ENCODE peak calls at places on chromosomes 1 and 21, in ten cellular contexts. One of them, this sample, is unnamed.

GRCh38 chr21:26388731-26389231 is 184.3 kb downstream of the CYYR1 start:
- DNase-seq in OCI-LY7: no peak
- DNase-seq in brain microvascular endothelial cell: peak; percentile 45
- DNase-seq in breast epithelium: peak; percentile 37
- DNase-seq in foreskin fibroblast: peak; percentile 69
- DNase-seq in dorsolateral prefrontal cortex: no peak
- DNase-seq in GM23338: no peak
- DNase-seq in thoracic aorta: no peak
- DNase-seq in AG09309: no peak
- DNase-seq in mucosa of descending colon: no peak
- DNase-seq in this sample: no peak

GRCh38 chr1:203006948-203007871 is at the start of gene TMEM183A:
- DNase-seq in OCI-LY7: peak; percentile 99
- DNase-seq in brain microvascular endothelial cell: peak; percentile 97
- DNase-seq in breast epithelium: peak; percentile 96
- DNase-seq in foreskin fibroblast: peak; percentile 97
- DNase-seq in dorsolateral prefrontal cortex: peak; percentile 96
- DNase-seq in GM23338: peak; percentile 99
- DNase-seq in thoracic aorta: peak; percentile 92
- DNase-seq in AG09309: peak; percentile 78
- DNase-seq in mucosa of descending colon: peak; percentile 96
- DNase-seq in this sample: peak; percentile 98

GRCh38 chr1:218658899-218659298 is 313.8 kb downstream of the TGFB2 start:
- DNase-seq in OCI-LY7: no peak
- DNase-seq in brain microvascular endothelial cell: peak; percentile 89
- DNase-seq in breast epithelium: no peak
- DNase-seq in foreskin fibroblast: peak; percentile 51
- DNase-seq in dorsolateral prefrontal cortex: no peak
- DNase-seq in GM23338: no peak
- DNase-seq in thoracic aorta: no peak
- DNase-seq in AG09309: no peak
- DNase-seq in mucosa of descending colon: no peak
- DNase-seq in this sample: no peak

GRCh38 chr21:41487082-41487481 is 20.9 kb downstream of the TMPRSS2 start:
- DNase-seq in OCI-LY7: no peak
- DNase-seq in brain microvascular endothelial cell: no peak
- DNase-seq in breast epithelium: no peak
- DNase-seq in foreskin fibroblast: no peak
- DNase-seq in dorsolateral prefrontal cortex: no peak
- DNase-seq in GM23338: no peak
- DNase-seq in thoracic aorta: no peak
- DNase-seq in AG09309: no peak
- DNase-seq in mucosa of descending colon: no peak
- DNase-seq in this sample: no peak

GRCh38 chr1:93673159-93673657 is 8.4 kb downstream of the BCAR3 start:
- DNase-seq in OCI-LY7: no peak
- DNase-seq in brain microvascular endothelial cell: no peak
- DNase-seq in breast epithelium: no peak
- DNase-seq in foreskin fibroblast: peak; percentile 48
- DNase-seq in dorsolateral prefrontal cortex: no peak
- DNase-seq in GM23338: no peak
- DNase-seq in thoracic aorta: no peak
- DNase-seq in AG09309: no peak
- DNase-seq in mucosa of descending colon: no peak
- DNase-seq in this sample: no peak

GRCh38 chr1:91781371-91781825 is 104.6 kb downstream of the TGFBR3 start:
- DNase-seq in OCI-LY7: no peak
- DNase-seq in brain microvascular endothelial cell: peak; percentile 73
- DNase-seq in breast epithelium: no peak
- DNase-seq in foreskin fibroblast: peak; percentile 91
- DNase-seq in dorsolateral prefrontal cortex: no peak
- DNase-seq in GM23338: no peak
- DNase-seq in thoracic aorta: no peak
- DNase-seq in AG09309: peak; percentile 74
- DNase-seq in mucosa of descending colon: no peak
- DNase-seq in this sample: no peak

GRCh38 chr1:3092530-3092929 is 23.5 kb downstream of the PRDM16 start:
- DNase-seq in OCI-LY7: no peak
- DNase-seq in brain microvascular endothelial cell: no peak
- DNase-seq in breast epithelium: no peak
- DNase-seq in foreskin fibroblast: no peak
- DNase-seq in dorsolateral prefrontal cortex: no peak
- DNase-seq in GM23338: no peak
- DNase-seq in thoracic aorta: no peak
- DNase-seq in AG09309: no peak
- DNase-seq in mucosa of descending colon: no peak
- DNase-seq in this sample: no peak

GRCh38 chr1:18190598-18190997 is 83.0 kb downstream of the IGSF21 start:
- DNase-seq in OCI-LY7: no peak
- DNase-seq in brain microvascular endothelial cell: no peak
- DNase-seq in breast epithelium: no peak
- DNase-seq in foreskin fibroblast: no peak
- DNase-seq in dorsolateral prefrontal cortex: no peak
- DNase-seq in GM23338: no peak
- DNase-seq in thoracic aorta: no peak
- DNase-seq in AG09309: no peak
- DNase-seq in mucosa of descending colon: no peak
- DNase-seq in this sample: no peak

GRCh38 chr1:184485731-184486723 is 99.2 kb downstream of the C1orf21 start:
- DNase-seq in OCI-LY7: no peak
- DNase-seq in brain microvascular endothelial cell: no peak
- DNase-seq in breast epithelium: no peak
- DNase-seq in foreskin fibroblast: no peak
- DNase-seq in dorsolateral prefrontal cortex: no peak
- DNase-seq in GM23338: no peak
- DNase-seq in thoracic aorta: no peak
- DNase-seq in AG09309: no peak
- DNase-seq in mucosa of descending colon: no peak
- DNase-seq in this sample: no peak

GRCh38 chr1:174726167-174726879 is 273.4 kb upstream of the CACYBP start:
- DNase-seq in OCI-LY7: peak; percentile 60
- DNase-seq in brain microvascular endothelial cell: no peak
- DNase-seq in breast epithelium: no peak
- DNase-seq in foreskin fibroblast: no peak
- DNase-seq in dorsolateral prefrontal cortex: no peak
- DNase-seq in GM23338: peak; percentile 61
- DNase-seq in thoracic aorta: no peak
- DNase-seq in AG09309: no peak
- DNase-seq in mucosa of descending colon: no peak
- DNase-seq in this sample: no peak

GRCh38 chr21:44013380-44014088 is 1.4 kb downstream of the TRAPPC10 start:
- DNase-seq in OCI-LY7: peak; percentile 56
- DNase-seq in brain microvascular endothelial cell: no peak
- DNase-seq in breast epithelium: no peak
- DNase-seq in foreskin fibroblast: no peak
- DNase-seq in dorsolateral prefrontal cortex: no peak
- DNase-seq in GM23338: peak; percentile 34
- DNase-seq in thoracic aorta: no peak
- DNase-seq in AG09309: no peak
- DNase-seq in mucosa of descending colon: no peak
- DNase-seq in this sample: peak; percentile 46

GRCh38 chr1:114431026-114431425 is 80.0 kb downstream of the TRIM33 start:
- DNase-seq in OCI-LY7: no peak
- DNase-seq in brain microvascular endothelial cell: no peak
- DNase-seq in breast epithelium: no peak
- DNase-seq in foreskin fibroblast: no peak
- DNase-seq in dorsolateral prefrontal cortex: no peak
- DNase-seq in GM23338: no peak
- DNase-seq in thoracic aorta: no peak
- DNase-seq in AG09309: no peak
- DNase-seq in mucosa of descending colon: no peak
- DNase-seq in this sample: no peak

GRCh38 chr1:38061883-38062328 is 15.3 kb upstream of the POU3F1 start:
- DNase-seq in OCI-LY7: no peak
- DNase-seq in brain microvascular endothelial cell: no peak
- DNase-seq in breast epithelium: no peak
- DNase-seq in foreskin fibroblast: no peak
- DNase-seq in dorsolateral prefrontal cortex: no peak
- DNase-seq in GM23338: no peak
- DNase-seq in thoracic aorta: no peak
- DNase-seq in AG09309: no peak
- DNase-seq in mucosa of descending colon: no peak
- DNase-seq in this sample: no peak

GRCh38 chr1:38062361-38063288 is 16.0 kb upstream of the POU3F1 start:
- DNase-seq in OCI-LY7: no peak
- DNase-seq in brain microvascular endothelial cell: no peak
- DNase-seq in breast epithelium: no peak
- DNase-seq in foreskin fibroblast: no peak
- DNase-seq in dorsolateral prefrontal cortex: no peak
- DNase-seq in GM23338: no peak
- DNase-seq in thoracic aorta: no peak
- DNase-seq in AG09309: no peak
- DNase-seq in mucosa of descending colon: no peak
- DNase-seq in this sample: no peak

GRCh38 chr1:38063616-38064015 is 17.0 kb upstream of the POU3F1 start:
- DNase-seq in OCI-LY7: no peak
- DNase-seq in brain microvascular endothelial cell: no peak
- DNase-seq in breast epithelium: no peak
- DNase-seq in foreskin fibroblast: no peak
- DNase-seq in dorsolateral prefrontal cortex: no peak
- DNase-seq in GM23338: peak; percentile 47
- DNase-seq in thoracic aorta: no peak
- DNase-seq in AG09309: no peak
- DNase-seq in mucosa of descending colon: no peak
- DNase-seq in this sample: no peak

GRCh38 chr1:38061290-38061689 is 14.7 kb upstream of the POU3F1 start:
- DNase-seq in OCI-LY7: no peak
- DNase-seq in brain microvascular endothelial cell: no peak
- DNase-seq in breast epithelium: no peak
- DNase-seq in foreskin fibroblast: no peak
- DNase-seq in dorsolateral prefrontal cortex: no peak
- DNase-seq in GM23338: no peak
- DNase-seq in thoracic aorta: no peak
- DNase-seq in AG09309: no peak
- DNase-seq in mucosa of descending colon: no peak
- DNase-seq in this sample: no peak

DNA sequence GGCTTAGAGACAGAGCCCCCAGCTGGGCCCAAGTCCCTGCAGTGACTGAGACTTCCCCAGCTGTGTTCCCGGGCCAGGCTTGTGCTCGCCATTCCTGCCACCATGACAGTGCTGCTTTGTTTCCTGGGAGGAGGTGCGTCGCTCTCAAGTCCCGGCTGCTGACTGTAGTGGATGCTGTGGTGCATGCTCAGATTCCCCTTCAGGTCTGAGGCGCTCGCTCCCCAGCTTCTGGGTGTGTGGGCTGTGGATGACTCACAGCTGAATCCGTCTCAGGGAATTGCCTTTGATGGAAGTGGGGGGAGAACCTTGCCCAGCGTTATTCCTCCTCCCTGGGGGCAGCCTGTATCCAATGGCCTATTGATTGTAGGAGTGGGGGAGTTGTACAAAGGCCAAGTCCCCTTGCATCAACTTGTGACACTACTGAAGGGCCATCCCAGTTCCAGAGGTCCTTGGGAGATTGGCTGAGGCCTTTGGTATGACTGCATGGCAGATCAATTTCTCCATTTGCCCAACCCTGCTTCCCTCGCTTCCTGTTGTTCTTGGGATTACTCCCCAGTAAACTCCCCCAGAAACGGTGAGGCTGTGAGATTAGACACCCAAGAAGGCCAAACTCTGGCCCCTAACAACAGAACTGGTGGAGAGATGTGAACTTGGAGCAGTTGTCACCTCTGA is 17.8 kb upstream of the POU3F1 start:
- DNase-seq in OCI-LY7: no peak
- DNase-seq in brain microvascular endothelial cell: peak; percentile 84
- DNase-seq in breast epithelium: no peak
- DNase-seq in foreskin fibroblast: peak; percentile 56
- DNase-seq in dorsolateral prefrontal cortex: peak; percentile 64
- DNase-seq in GM23338: peak; percentile 37
- DNase-seq in thoracic aorta: no peak
- DNase-seq in AG09309: peak; percentile 10
- DNase-seq in mucosa of descending colon: no peak
- DNase-seq in this sample: no peak
- TF ChIP-seq CTCF in OCI-LY7: no peak
- TF ChIP-seq CTCF in brain microvascular endothelial cell: peak; percentile 42
- TF ChIP-seq CTCF in breast epithelium: no peak
- TF ChIP-seq CTCF in foreskin fibroblast: no peak
- TF ChIP-seq CTCF in dorsolateral prefrontal cortex: no peak
- TF ChIP-seq CTCF in GM23338: no peak
- TF ChIP-seq CTCF in thoracic aorta: no peak
- TF ChIP-seq CTCF in AG09309: no peak
- TF ChIP-seq CTCF in mucosa of descending colon: no peak
- TF ChIP-seq CTCF in this sample: no peak

DNA sequence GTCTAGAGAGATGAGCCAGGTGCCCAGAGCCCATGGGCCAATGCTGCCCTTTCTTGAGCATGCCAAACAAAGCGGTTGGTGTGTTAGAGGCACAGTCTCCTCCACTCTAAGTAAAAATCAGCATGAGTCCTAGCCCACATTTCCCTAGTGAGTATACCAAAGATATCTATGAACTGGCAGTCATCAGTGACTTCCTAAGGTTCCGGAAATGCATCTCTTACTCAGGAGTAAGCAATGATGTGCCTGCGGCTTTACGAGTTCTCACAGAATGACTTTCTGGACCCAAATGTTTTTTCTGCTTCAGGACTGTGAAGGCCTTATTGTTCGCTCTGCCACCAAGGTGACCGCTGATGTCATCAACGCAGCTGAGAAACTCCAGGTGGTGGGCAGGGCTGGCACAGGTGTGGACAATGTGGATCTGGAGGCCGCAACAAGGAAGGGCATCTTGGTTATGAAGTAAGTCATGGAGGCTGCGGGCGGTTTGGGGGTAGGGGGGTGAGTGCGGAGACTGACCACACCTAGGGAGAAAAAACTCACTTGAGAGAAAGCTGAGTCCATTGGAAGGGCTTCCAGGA is 9.2 kb downstream of the PHGDH start:
- DNase-seq in OCI-LY7: no peak
- DNase-seq in brain microvascular endothelial cell: peak; percentile 21
- DNase-seq in breast epithelium: no peak
- DNase-seq in foreskin fibroblast: no peak
- DNase-seq in dorsolateral prefrontal cortex: no peak
- DNase-seq in GM23338: no peak
- DNase-seq in thoracic aorta: no peak
- DNase-seq in AG09309: no peak
- DNase-seq in mucosa of descending colon: no peak
- DNase-seq in this sample: no peak
- H3K4me3 ChIP-seq in OCI-LY7: no peak overlapping the region
- H3K4me3 ChIP-seq in brain microvascular endothelial cell: no peak overlapping the region
- H3K4me3 ChIP-seq in breast epithelium: no peak overlapping the region
- H3K4me3 ChIP-seq in foreskin fibroblast: no peak overlapping the region
- H3K4me3 ChIP-seq in dorsolateral prefrontal cortex: no peak overlapping the region
- H3K4me3 ChIP-seq in GM23338: no peak overlapping the region
- H3K4me3 ChIP-seq in thoracic aorta: no peak overlapping the region
- H3K4me3 ChIP-seq in AG09309: no peak overlapping the region
- H3K4me3 ChIP-seq in mucosa of descending colon: no peak overlapping the region
- H3K4me3 ChIP-seq in this sample: no peak overlapping the region

GRCh38 chr1:155324717-155325595 is 4.3 kb downstream of the RUSC1 start:
- DNase-seq in OCI-LY7: peak; percentile 24
- DNase-seq in brain microvascular endothelial cell: peak; percentile 36
- DNase-seq in breast epithelium: peak; percentile 47
- DNase-seq in foreskin fibroblast: no peak
- DNase-seq in dorsolateral prefrontal cortex: no peak
- DNase-seq in GM23338: peak; percentile 94
- DNase-seq in thoracic aorta: no peak
- DNase-seq in AG09309: no peak
- DNase-seq in mucosa of descending colon: peak; percentile 84
- DNase-seq in this sample: peak; percentile 81
- TF ChIP-seq CTCF in OCI-LY7: peak; percentile 42
- TF ChIP-seq CTCF in brain microvascular endothelial cell: peak; percentile 72
- TF ChIP-seq CTCF in breast epithelium: peak; percentile 39
- TF ChIP-seq CTCF in foreskin fibroblast: peak; percentile 42
- TF ChIP-seq CTCF in dorsolateral prefrontal cortex: peak; percentile 15
- TF ChIP-seq CTCF in GM23338: peak; percentile 53
- TF ChIP-seq CTCF in thoracic aorta: peak; percentile 24
- TF ChIP-seq CTCF in AG09309: peak; percentile 60
- TF ChIP-seq CTCF in mucosa of descending colon: peak; percentile 57
- TF ChIP-seq CTCF in this sample: peak; percentile 29

GRCh38 chr1:40313958-40314720 is 2.9 kb downstream of the COL9A2 start:
- DNase-seq in OCI-LY7: peak; percentile 18
- DNase-seq in brain microvascular endothelial cell: no peak
- DNase-seq in breast epithelium: no peak
- DNase-seq in foreskin fibroblast: no peak
- DNase-seq in dorsolateral prefrontal cortex: no peak
- DNase-seq in GM23338: no peak
- DNase-seq in thoracic aorta: no peak
- DNase-seq in AG09309: no peak
- DNase-seq in mucosa of descending colon: no peak
- DNase-seq in this sample: peak; percentile 71
- H3K4me3 ChIP-seq in OCI-LY7: peak overlapping the region; percentile 56
- H3K4me3 ChIP-seq in brain microvascular endothelial cell: no peak overlapping the region
- H3K4me3 ChIP-seq in breast epithelium: no peak overlapping the region
- H3K4me3 ChIP-seq in foreskin fibroblast: no peak overlapping the region
- H3K4me3 ChIP-seq in dorsolateral prefrontal cortex: no peak overlapping the region
- H3K4me3 ChIP-seq in GM23338: peak overlapping the region; percentile 72
- H3K4me3 ChIP-seq in thoracic aorta: peak overlapping the region; percentile 76
- H3K4me3 ChIP-seq in AG09309: no peak overlapping the region
- H3K4me3 ChIP-seq in mucosa of descending colon: no peak overlapping the region
- H3K4me3 ChIP-seq in this sample: no peak overlapping the region

This sample was measured in suprapubic skin.